ENCODE peak calls at places on chromosome 18, in ten cellular contexts. H is PC-3, P is GM23248, Y is HCT116, S is neural progenitor cell, T is GM23338, O is mammary epithelial cell, F is PC-9, U is MM.1S, M is fibroblast of lung. J is an unnamed sample. For H3K36me3, the result is how much of the 10 kb centered on the place peaks cover.

GRCh38 chr18:63339920-63340484 is 20.4 kb upstream of the BCL2 start:
- DNase-seq in H (peak), P (peak), Y (peak), S (peak), T (peak), O (no peak), F (no peak), U (peak), M (peak), J (peak)

GRCh38 chr18:77422974-77423373 is 173.3 kb downstream of the GALR1 start:
- DNase-seq in H (peak), P (no peak), Y (no peak), S (peak), T (peak), O (no peak), F (no peak), U (no peak), M (no peak), J (no peak)

GRCh38 chr18:5759169-5759568 is 136.2 kb downstream of the TMEM200C start:
- DNase-seq in H (no peak), P (no peak), Y (no peak), S (peak), T (peak), O (no peak), F (no peak), U (no peak), M (no peak), J (peak)

GRCh38 chr18:61727241-61727640 is 165.6 kb downstream of the RNF152 start:
- DNase-seq in H (peak), P (peak), Y (no peak), S (no peak), T (no peak), O (peak), F (no peak), U (no peak), M (peak), J (no peak)

GRCh38 chr18:46343940-46344372 is 239.8 kb downstream of the HAUS1 start:
- DNase-seq in H (peak), P (no peak), Y (no peak), S (no peak), T (peak), O (peak), F (no peak), U (peak), M (no peak), J (peak)

GRCh38 chr18:63079114-63079513 is 240.5 kb downstream of the BCL2 start:
- DNase-seq in H (no peak), P (no peak), Y (peak), S (no peak), T (peak), O (peak), F (no peak), U (peak), M (no peak), J (no peak)

GRCh38 chr18:50306944-50307343 is 19.5 kb upstream of the CXXC1 start:
- DNase-seq in H (no peak), P (peak), Y (no peak), S (peak), T (peak), O (no peak), F (peak), U (no peak), M (peak), J (no peak)

GRCh38 chr18:12621737-12622306 is 36.1 kb downstream of the SPIRE1 start:
- DNase-seq in H (peak), P (peak), Y (no peak), S (no peak), T (no peak), O (no peak), F (no peak), U (no peak), M (peak), J (no peak)

GRCh38 chr18:58254873-58255511 is 211.0 kb downstream of the NEDD4L start:
- DNase-seq in H (peak), P (no peak), Y (no peak), S (peak), T (peak), O (no peak), F (no peak), U (no peak), M (peak), J (no peak)

GRCh38 chr18:43170586-43170985 is 55.1 kb upstream of the RIT2 start:
- DNase-seq in H (no peak), P (no peak), Y (no peak), S (no peak), T (peak), O (no peak), F (no peak), U (no peak), M (no peak), J (no peak)

GRCh38 chr18:12026562-12026961 is 45.3 kb downstream of the IMPA2 start:
- DNase-seq in H (no peak), P (no peak), Y (no peak), S (no peak), T (no peak), O (no peak), F (no peak), U (no peak), M (no peak), J (no peak)

GRCh38 chr18:57942090-57942489 is 101.9 kb upstream of the NEDD4L start:
- DNase-seq in H (no peak), P (no peak), Y (no peak), S (peak), T (no peak), O (peak), F (no peak), U (no peak), M (no peak), J (no peak)

GRCh38 chr18:35073186-35074105 is 32.2 kb downstream of the MAPRE2 start:
- DNase-seq in H (peak), P (peak), Y (no peak), S (no peak), T (no peak), O (peak), F (no peak), U (no peak), M (peak), J (no peak)

GRCh38 chr18:78971511-78972245 is 7.9 kb upstream of the SALL3 start:
- DNase-seq in H (no peak), P (no peak), Y (no peak), S (no peak), T (no peak), O (no peak), F (no peak), U (no peak), M (no peak), J (no peak)

GRCh38 chr18:78974115-78974740 is 5.4 kb upstream of the SALL3 start:
- DNase-seq in H (no peak), P (no peak), Y (no peak), S (peak), T (peak), O (no peak), F (no peak), U (no peak), M (no peak), J (no peak)

GRCh38 chr18:78972385-78972918 is 7.2 kb upstream of the SALL3 start:
- DNase-seq in H (no peak), P (no peak), Y (no peak), S (no peak), T (no peak), O (no peak), F (no peak), U (no peak), M (no peak), J (no peak)

GRCh38 chr18:78973357-78974083 is 6.1 kb upstream of the SALL3 start:
- DNase-seq in H (no peak), P (no peak), Y (no peak), S (peak), T (no peak), O (no peak), F (no peak), U (no peak), M (no peak), J (no peak)

GRCh38 chr18:78972930-78973331 is 6.7 kb upstream of the SALL3 start:
- DNase-seq in H (no peak), P (no peak), Y (no peak), S (peak), T (peak), O (no peak), F (no peak), U (no peak), M (no peak), J (no peak)
- TF ChIP-seq EZH2 in H (no peak), P (peak), Y (no peak), S (peak), T (peak), O (no peak), F (no peak), U (no peak), M (no peak), J (no peak)

DNA sequence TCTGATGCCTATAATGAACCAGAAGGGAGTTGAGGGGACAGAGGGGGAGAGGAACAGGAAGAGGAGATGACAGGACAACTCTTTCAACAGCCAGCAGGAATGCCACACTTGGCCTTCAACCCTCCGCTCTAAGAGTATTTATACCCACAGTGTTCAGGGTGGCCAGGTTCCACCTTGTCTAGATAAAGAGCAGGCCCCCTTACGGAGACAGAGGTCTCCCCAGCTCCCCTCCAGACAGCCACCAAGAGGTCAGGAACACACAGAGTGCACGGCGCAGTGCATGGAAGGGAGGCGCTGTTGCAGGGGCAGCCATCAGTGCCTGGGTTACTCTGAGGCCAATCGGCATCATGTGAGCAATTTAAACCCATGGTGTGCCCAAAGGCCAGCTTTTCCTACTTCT is 176.9 kb downstream of the SMAD7 start:
- DNase-seq in H (no peak), P (no peak), Y (no peak), S (no peak), T (no peak), O (no peak), F (no peak), U (no peak), M (no peak), J (no peak)
- H3K4me2 ChIP-seq in H (no peak), P (no peak), Y (no peak), S (no peak), T (no peak), O (no peak), F (no peak), U (no peak), M (no peak), J (no peak)

DNA sequence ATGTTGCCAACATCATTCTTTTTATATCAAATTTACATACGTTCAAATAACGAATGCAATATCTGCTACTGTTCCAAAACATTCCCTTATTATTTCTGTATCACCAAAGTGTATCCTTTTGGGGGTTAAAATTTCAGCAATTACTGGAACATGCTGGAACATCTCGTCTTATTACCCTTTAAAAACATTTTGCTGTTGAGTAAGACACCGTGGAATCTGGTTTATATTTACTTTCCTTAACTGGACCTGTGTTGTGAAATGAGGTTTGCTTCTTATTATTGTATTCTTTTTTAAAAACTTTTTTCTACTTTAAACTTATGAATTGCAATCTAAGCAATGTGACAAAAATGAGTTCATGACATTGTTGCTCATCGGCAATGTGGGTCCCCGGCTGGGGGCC is 87.4 kb upstream of the PTPRM start:
- DNase-seq in H (no peak), P (no peak), Y (no peak), S (no peak), T (no peak), O (no peak), F (no peak), U (no peak), M (peak), J (no peak)
- H3K36me3 ChIP-seq in H (under half), P (under half), Y (under half), S (under half), T (under half), O (under half), F (under half), U (under half), M (under half), J (under half)

DNA sequence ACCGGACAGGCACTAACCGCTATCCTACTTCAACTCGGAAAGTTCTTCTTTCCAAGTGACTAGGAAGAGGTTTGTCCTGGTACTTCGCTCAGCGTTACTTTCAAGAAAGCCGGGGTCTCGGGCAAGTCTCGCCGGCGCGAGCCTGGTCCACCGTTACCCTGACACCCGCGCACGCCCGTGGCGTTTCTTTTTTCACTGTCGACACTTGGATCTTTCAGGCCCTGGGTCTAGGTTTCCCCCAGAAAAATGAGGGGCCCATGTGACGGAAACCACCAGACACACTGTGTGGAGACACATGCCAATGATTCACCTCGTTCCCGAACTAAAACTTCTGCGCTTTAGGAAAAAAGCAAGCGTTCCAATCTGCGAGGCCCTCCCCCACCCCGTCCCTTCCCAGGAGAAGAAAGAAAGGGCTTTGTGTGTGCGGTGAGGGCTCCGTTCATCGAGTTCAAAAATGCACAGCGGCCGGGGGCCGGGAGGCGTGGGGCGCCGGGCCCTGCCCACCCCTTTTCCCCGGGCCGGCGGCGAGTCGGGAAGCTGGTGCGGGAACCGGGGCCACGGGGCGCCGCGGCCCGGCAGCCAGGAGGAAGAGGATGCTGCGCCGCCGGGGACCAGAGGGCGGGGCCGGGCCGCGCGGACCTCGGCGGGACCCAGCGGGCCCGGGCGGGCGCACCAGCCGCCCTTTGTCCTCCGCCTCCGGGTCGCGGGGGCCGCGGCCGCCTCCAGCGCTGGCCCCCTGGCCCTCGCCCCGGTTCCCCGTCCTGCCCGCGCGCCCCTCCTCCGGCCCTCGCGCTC is 2.6 kb downstream of the ZNF521 start:
- DNase-seq in H (no peak), P (peak), Y (no peak), S (peak), T (peak), O (no peak), F (no peak), U (peak), M (peak), J (peak)
- TF ChIP-seq EZH2 in H (no peak), P (no peak), Y (no peak), S (no peak), T (peak), O (peak), F (no peak), U (no peak), M (no peak), J (peak)

J was measured in hepatocyte.